ENCODE peak calls at places on chromosomes 12 and 14, in nine cellular contexts. H is NCI-H2081; G is T-helper 2 cell; O is SK-N-SH; C is HuH-7.5; X is amygdala; V is NCI-H345; W is stimulated activated CD8-positive, alpha-beta memory T cell treated with anti-CD3 and anti-CD28 coated beads, Interleukin-12 subunit alpha, Interleukin-12 subunit beta, amount 100 ng/mL, for 1 hour; D is IMR-90. Q is an unnamed sample.

GRCh38 chr12:48958049-48958388 is 732 bp upstream of the ARF3 start:
- DNase-seq in V (no peak), H (no peak), D (no peak), X (no peak), W (no peak), G (no peak), O (no peak), C (no peak), Q (no peak)

GRCh38 chr12:39372204-39372925 is 70.6 kb downstream of the KIF21A start:
- DNase-seq in G (peak; percentile 30), W (no peak), O (no peak), D (no peak), C (no peak), X (no peak), V (no peak), H (no peak), Q (no peak)

GRCh38 chr14:37167151-37168047 is 5.0 kb downstream of the SLC25A21 start:
- DNase-seq in D (no peak), C (no peak), G (no peak), X (no peak), H (no peak), V (no peak), W (no peak), O (no peak), Q (no peak)

GRCh38 chr14:69941768-69942742 is 62.8 kb downstream of the SMOC1 start:
- DNase-seq in X (no peak), W (no peak), C (peak; percentile 33), V (no peak), D (no peak), G (no peak), O (peak; percentile 35), H (no peak), Q (no peak)

GRCh38 chr12:110217996-110218674 is 62.9 kb upstream of the ATP2A2 start:
- DNase-seq in C (no peak), D (no peak), V (no peak), W (no peak), G (no peak), H (no peak), O (no peak), X (no peak), Q (no peak)

GRCh38 chr12:131511391-131511802 is 199.5 kb upstream of the SFSWAP start:
- DNase-seq in V (no peak), O (no peak), H (no peak), W (peak; percentile 30), C (no peak), D (no peak), X (no peak), G (peak; percentile 82), Q (peak; percentile 0)

GRCh38 chr12:53538209-53538689 is 31.0 kb upstream of the NPFF start:
- DNase-seq in V (peak; percentile 11), G (no peak), O (no peak), X (peak; percentile 49), C (peak; percentile 60), D (peak; percentile 68), W (no peak), H (peak; percentile 23), Q (no peak)

GRCh38 chr12:92562063-92562734 is 140.6 kb upstream of the PLEKHG7 start:
- DNase-seq in G (no peak), C (no peak), H (no peak), V (no peak), D (no peak), W (no peak), X (no peak), O (no peak), Q (no peak)

GRCh38 chr12:107597695-107598410 is 87.7 kb upstream of the PWP1 start:
- DNase-seq in H (no peak), C (no peak), G (no peak), X (no peak), W (no peak), O (no peak), V (no peak), D (no peak), Q (no peak)

GRCh38 chr12:109863961-109864712 is 16.2 kb downstream of the GLTP start:
- DNase-seq in H (no peak), C (peak; percentile 68), O (no peak), W (no peak), V (no peak), X (peak; percentile 74), D (peak; percentile 63), G (peak; percentile 64), Q (no peak)

GRCh38 chr12:100692502-100692901 is 102.1 kb upstream of the ANO4 start:
- DNase-seq in W (no peak), V (no peak), C (no peak), H (no peak), O (no peak), G (no peak), D (no peak), X (no peak), Q (no peak)

GRCh38 chr12:24615967-24616411 is 332.9 kb downstream of the BCAT1 start:
- DNase-seq in C (no peak), H (no peak), W (no peak), G (no peak), V (no peak), D (peak; percentile 78), O (no peak), X (no peak), Q (no peak)

GRCh38 chr12:6547987-6548386 is 7.9 kb downstream of the IFFO1 start:
- DNase-seq in V (no peak), O (no peak), W (no peak), G (no peak), H (no peak), D (peak; percentile 89), X (no peak), C (no peak), Q (no peak)

GRCh38 chr14:74217672-74218448 is 21.4 kb upstream of the VSX2 start:
- DNase-seq in V (peak; percentile 77), O (peak; percentile 94), G (peak; percentile 71), W (peak; percentile 51), D (peak; percentile 46), X (no peak), H (peak; percentile 62), C (peak; percentile 90), Q (peak; percentile 10)

GRCh38 chr12:47964102-47964723 is 817 bp downstream of the TMEM106C start:
- DNase-seq in O (peak; percentile 58), H (no peak), W (no peak), D (no peak), C (no peak), G (peak; percentile 19), X (no peak), V (no peak), Q (no peak)

GRCh38 chr12:4274960-4275868 is 1.7 kb downstream of the CCND2 start:
- DNase-seq in C (no peak), H (no peak), D (peak; percentile 13), X (no peak), W (no peak), V (no peak), O (no peak), G (peak; percentile 54), Q (no peak)

GRCh38 chr12:132284618-132285310 is 44.6 kb downstream of the GALNT9 start:
- DNase-seq in X (no peak), O (no peak), C (no peak), D (no peak), H (no peak), G (no peak), W (no peak), V (no peak), Q (peak; percentile 2)

GRCh38 chr12:63930971-63931370 is 86.5 kb downstream of the SRGAP1 start:
- DNase-seq in V (no peak), X (no peak), O (no peak), G (no peak), C (no peak), W (no peak), H (no peak), D (peak; percentile 72), Q (peak; percentile 60)

GRCh38 chr12:101963703-101964102 is 86.3 kb downstream of the DRAM1 start:
- DNase-seq in O (peak; percentile 5), V (no peak), X (no peak), C (no peak), W (no peak), G (no peak), D (no peak), H (no peak), Q (no peak)

GRCh38 chr14:98822917-98823316 is 449.1 kb downstream of the BCL11B start:
- DNase-seq in C (no peak), O (no peak), D (no peak), H (no peak), W (no peak), X (no peak), G (no peak), V (no peak), Q (no peak)

GRCh38 chr14:94051115-94051514 is 25.0 kb downstream of the OTUB2 start:
- DNase-seq in W (no peak), C (no peak), G (no peak), H (no peak), O (no peak), V (no peak), X (peak; percentile 38), D (peak; percentile 42), Q (no peak)

GRCh38 chr12:97940629-97941028 is 478.0 kb downstream of the RMST start:
- DNase-seq in C (no peak), D (no peak), H (no peak), G (no peak), W (no peak), X (no peak), O (no peak), V (no peak), Q (no peak)

GRCh38 chr12:58249610-58250009 is 308.2 kb downstream of the ATP23 start:
- DNase-seq in X (no peak), W (no peak), V (no peak), O (no peak), D (no peak), C (no peak), G (no peak), H (no peak), Q (no peak)

GRCh38 chr12:48489012-48489411 is 6.7 kb downstream of the C12orf54 start:
- DNase-seq in X (no peak), D (peak; percentile 48), H (no peak), V (no peak), G (peak; percentile 16), W (no peak), C (no peak), O (no peak), Q (no peak)

GRCh38 chr14:91078095-91078737 is 17.8 kb upstream of the RPS6KA5 start:
- DNase-seq in G (peak; percentile 95), W (no peak), C (no peak), X (no peak), H (no peak), V (no peak), O (no peak), D (no peak), Q (no peak)

GRCh38 chr12:91551927-91552326 is 369.3 kb upstream of the DCN start:
- DNase-seq in V (no peak), X (no peak), G (no peak), C (no peak), H (no peak), O (no peak), W (no peak), D (no peak), Q (no peak)

GRCh38 chr12:47798481-47798948 is 21.2 kb downstream of the HDAC7 start:
- DNase-seq in O (no peak), C (no peak), G (no peak), W (no peak), D (no peak), V (no peak), X (no peak), H (no peak), Q (no peak)

GRCh38 chr14:104011824-104012517 is 69.6 kb upstream of the RD3L start:
- DNase-seq in C (no peak), W (no peak), D (no peak), H (no peak), G (no peak), O (no peak), V (no peak), X (no peak), Q (no peak)

GRCh38 chr14:56216631-56217379 is 98.6 kb downstream of the PELI2 start:
- DNase-seq in O (no peak), X (no peak), V (peak; percentile 91), D (peak; percentile 28), W (no peak), H (peak; percentile 30), C (no peak), G (peak; percentile 16), Q (no peak)

GRCh38 chr12:67539946-67540345 is 108.6 kb upstream of the DYRK2 start:
- DNase-seq in W (no peak), G (no peak), C (no peak), X (no peak), H (no peak), D (no peak), O (no peak), V (no peak), Q (no peak)

GRCh38 chr12:47085815-47086252 is 6.1 kb upstream of the AMIGO2 start:
- DNase-seq in C (no peak), W (peak; percentile 20), H (peak; percentile 60), V (peak; percentile 48), O (no peak), D (peak; percentile 77), X (no peak), G (peak; percentile 88), Q (no peak)

Q was measured in HS-5.